ENCODE peak calls at places on chromosomes 5 and 9, in seven cellular contexts. U is HTR-8/SVneo, N is endothelial cell, M is HEK293T, V is left cardiac atrium, G is WTC11, I is foreskin fibroblast. C is an unnamed sample.

GRCh38 chr5:72516916-72517315 is 9.7 kb upstream of the ZNF366 start:
- DNase-seq in I (no peak), N (no peak), G (no peak), V (no peak), U (no peak), M (no peak), C (no peak)

GRCh38 chr5:160747559-160747958 is 104.5 kb downstream of the ATP10B start:
- DNase-seq in V (no peak), G (no peak), I (no peak), M (no peak), U (no peak), N (no peak), C (no peak)

GRCh38 chr5:123157797-123158528 is 68.9 kb downstream of the PRDM6 start:
- DNase-seq in U (peak), N (no peak), V (no peak), G (no peak), M (peak), I (peak), C (peak)

GRCh38 chr9:19922476-19923118 is 133.8 kb upstream of the SLC24A2 start:
- DNase-seq in N (peak), V (no peak), G (peak), I (peak), U (peak), M (peak), C (peak)

GRCh38 chr5:79119486-79119885 is 7.9 kb downstream of the BHMT start:
- DNase-seq in G (no peak), N (no peak), M (no peak), I (no peak), U (no peak), V (no peak), C (no peak)

GRCh38 chr5:37730896-37731455 is 108.9 kb downstream of the GDNF start:
- DNase-seq in I (no peak), G (no peak), V (no peak), M (no peak), N (no peak), U (no peak), C (no peak)

GRCh38 chr5:147037517-147038205 is 159.1 kb upstream of the PPP2R2B start:
- DNase-seq in M (no peak), G (no peak), U (peak), I (peak), N (no peak), V (no peak), C (peak)

GRCh38 chr5:179301376-179301775 is 43.9 kb downstream of the ADAMTS2 start:
- DNase-seq in I (no peak), N (no peak), V (no peak), M (no peak), G (no peak), U (no peak), C (no peak)

GRCh38 chr9:104923289-104923688 is 4.7 kb downstream of the ABCA1 start:
- DNase-seq in G (no peak), N (no peak), V (no peak), M (no peak), I (peak), U (no peak), C (no peak)

GRCh38 chr5:40381676-40382363 is 297.9 kb upstream of the PTGER4 start:
- DNase-seq in M (no peak), U (no peak), I (peak), G (no peak), V (no peak), N (no peak), C (no peak)

GRCh38 chr5:171477101-171477500 is 57.7 kb downstream of the FGF18 start:
- DNase-seq in U (no peak), N (no peak), G (no peak), M (no peak), I (no peak), V (no peak), C (no peak)

C was measured in AG08396.